ENCODE peak calls at places on chromosome 9, in seven cellular contexts. E is stomach, Z is WERI-Rb-1, Y is GM23248, G is lung, V is pancreas, X is uterus. I is an unnamed sample.

GRCh38 chr9:15146121-15146820 is 160.7 kb downstream of the TTC39B start:
- DNase-seq in V (no peak), Z (peak; percentile 19), E (no peak), G (no peak), Y (no peak), X (no peak), I (no peak)

GRCh38 chr9:94097788-94098413 is 13.6 kb downstream of the PTPDC1 start:
- DNase-seq in E (no peak), G (no peak), Y (peak; percentile 95), V (no peak), Z (no peak), X (peak; percentile 35), I (peak; percentile 76)

GRCh38 chr9:110808599-110808980 is 140.0 kb downstream of the MUSK start:
- DNase-seq in V (no peak), Z (no peak), Y (no peak), G (no peak), X (no peak), E (no peak), I (no peak)

GRCh38 chr9:76255781-76256455 is 138.3 kb downstream of the RFK start:
- DNase-seq in G (peak; percentile 70), E (peak; percentile 25), V (no peak), Y (peak; percentile 98), Z (no peak), X (peak; percentile 72), I (no peak)

GRCh38 chr9:135085830-135086546 is 1.5 kb upstream of the OLFM1 start:
- DNase-seq in E (peak; percentile 86), X (peak; percentile 81), V (peak; percentile 91), Y (peak; percentile 86), G (peak; percentile 82), Z (peak; percentile 95), I (peak; percentile 68)

GRCh38 chr9:27353405-27354229 is 56.7 kb upstream of the EQTN start:
- DNase-seq in Y (peak; percentile 39), Z (no peak), E (no peak), G (no peak), X (no peak), V (no peak), I (no peak)

GRCh38 chr9:93171261-93171660 is 12.7 kb upstream of the WNK2 start:
- DNase-seq in Z (no peak), X (no peak), Y (no peak), G (no peak), V (no peak), E (no peak), I (no peak)

GRCh38 chr9:27003406-27004147 is 1.9 kb downstream of the LRRC19 start:
- DNase-seq in V (no peak), Z (no peak), X (no peak), E (no peak), Y (no peak), G (no peak), I (no peak)

GRCh38 chr9:23826120-23826629 is at the start of gene ELAVL2:
- DNase-seq in X (peak; percentile 89), V (peak; percentile 93), Z (peak; percentile 99), E (peak; percentile 65), G (peak; percentile 82), Y (peak; percentile 89), I (peak; percentile 71)

GRCh38 chr9:112361602-112362001 is 18.3 kb upstream of the HSDL2 start:
- DNase-seq in E (no peak), X (no peak), Z (no peak), Y (peak; percentile 53), V (no peak), G (no peak), I (peak; percentile 40)

GRCh38 chr9:95043826-95044225 is 273.7 kb downstream of the FANCC start:
- DNase-seq in Z (no peak), G (no peak), E (no peak), Y (no peak), X (no peak), V (peak; percentile 50), I (no peak)

GRCh38 chr9:133619791-133620190 is 10.6 kb upstream of the FAM163B start:
- DNase-seq in E (no peak), Y (no peak), V (no peak), Z (no peak), G (no peak), X (no peak), I (no peak)

GRCh38 chr9:133497443-133497842 is 18.5 kb upstream of the SLC2A6 start:
- DNase-seq in Y (no peak), Z (no peak), X (no peak), E (no peak), V (no peak), G (no peak), I (no peak)

GRCh38 chr9:74528207-74528606 is 31.1 kb downstream of the RORB start:
- DNase-seq in V (no peak), X (no peak), G (no peak), Y (no peak), E (no peak), Z (peak; percentile 70), I (no peak)

GRCh38 chr9:20985851-20986600 is 45.4 kb downstream of the HACD4 start:
- DNase-seq in Y (no peak), V (no peak), Z (no peak), E (no peak), X (no peak), G (no peak), I (no peak)

GRCh38 chr9:133603165-133603927 is 5.8 kb downstream of the FAM163B start:
- DNase-seq in G (no peak), Z (no peak), E (no peak), V (no peak), X (no peak), Y (no peak), I (no peak)

GRCh38 chr9:86550411-86550810 is 196.2 kb upstream of the TUT7 start:
- DNase-seq in Y (peak; percentile 64), V (no peak), E (no peak), X (no peak), G (no peak), Z (no peak), I (no peak)

GRCh38 chr9:97895695-97896332 is 26.5 kb downstream of the TRMO start:
- DNase-seq in X (no peak), V (no peak), G (no peak), Y (peak; percentile 64), E (no peak), Z (peak; percentile 64), I (no peak)

GRCh38 chr9:100756217-100756616 is 178.3 kb downstream of the CAVIN4 start:
- DNase-seq in G (no peak), Y (peak; percentile 1), X (no peak), V (no peak), E (no peak), Z (peak; percentile 24), I (no peak)

DNA sequence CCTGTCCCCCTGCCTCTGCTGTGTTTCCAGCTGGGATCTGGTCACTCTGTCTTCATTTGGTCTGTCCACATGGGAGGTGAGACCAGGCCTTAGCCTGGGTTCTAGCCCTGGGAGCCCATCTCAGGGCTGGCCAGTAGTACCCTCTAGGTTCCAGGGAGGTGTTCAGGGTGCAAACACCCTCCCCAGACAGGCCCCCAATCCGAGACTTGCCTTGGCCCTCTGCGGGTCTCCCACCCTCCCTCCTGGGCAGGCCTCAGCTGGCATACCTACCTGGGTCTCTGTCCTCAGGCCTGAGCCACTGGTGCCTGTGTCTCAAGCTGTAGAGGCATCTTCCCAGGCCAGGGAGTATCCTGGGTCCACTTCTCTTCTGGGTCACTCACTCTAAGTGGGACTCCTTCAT is 925 bp upstream of the SAPCD2 start:
- DNase-seq in Y (no peak), G (no peak), Z (no peak), X (no peak), E (no peak), V (no peak), I (no peak)
- H3K4me3 ChIP-seq in Y (no peak overlapping the region), G (no peak overlapping the region), Z (peak overlapping the region; percentile 62), X (no peak overlapping the region), E (peak overlapping the region; percentile 46), V (peak overlapping the region; percentile 49), I (peak overlapping the region; percentile 70)

DNA sequence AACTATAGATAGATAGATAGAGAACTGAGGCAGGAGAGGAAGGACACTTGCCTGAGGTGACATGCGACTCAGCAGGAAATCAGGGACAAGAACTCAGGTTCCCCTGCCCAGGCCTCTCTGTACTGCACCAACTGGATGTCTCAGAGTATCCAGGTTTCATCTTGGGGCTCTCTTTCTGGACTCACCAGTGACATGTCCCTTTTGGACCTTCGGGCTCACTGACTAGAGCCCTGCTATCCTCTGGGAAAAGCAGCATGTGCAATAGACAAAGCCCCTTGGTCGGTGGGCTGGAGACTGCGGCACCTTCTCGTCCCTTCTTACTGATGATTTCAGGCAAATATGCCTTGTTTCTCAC is 104.5 kb downstream of the RGS3 start:
- DNase-seq in G (no peak), Z (no peak), E (no peak), V (no peak), X (no peak), Y (no peak), I (no peak)
- H3K27ac ChIP-seq in G (no peak overlapping the region), Z (no peak overlapping the region), E (peak overlapping the region; percentile 65), V (no peak overlapping the region), X (no peak overlapping the region), Y (no peak overlapping the region), I (no peak overlapping the region)

GRCh38 chr9:130054820-130055219 is 1.1 kb downstream of the GPR107 start:
- DNase-seq in Z (no peak), X (no peak), G (no peak), E (no peak), V (no peak), Y (no peak), I (no peak)
- H3K4me3 ChIP-seq in Z (peak overlapping the region; percentile 95), X (peak overlapping the region; percentile 93), G (no peak overlapping the region), E (peak overlapping the region; percentile 86), V (peak overlapping the region; percentile 84), Y (peak overlapping the region; percentile 97), I (peak overlapping the region; percentile 88)

GRCh38 chr9:129184743-129185142 is 6.7 kb upstream of the IER5L start:
- DNase-seq in X (no peak), Y (no peak), E (no peak), Z (peak; percentile 55), G (no peak), V (no peak), I (no peak)

GRCh38 chr9:129185402-129185801 is 7.3 kb upstream of the IER5L start:
- DNase-seq in E (no peak), G (no peak), Z (no peak), V (no peak), Y (no peak), X (no peak), I (no peak)

GRCh38 chr9:129182625-129183494 is 4.8 kb upstream of the IER5L start:
- DNase-seq in V (no peak), E (no peak), X (no peak), G (no peak), Y (peak; percentile 54), Z (peak; percentile 76), I (peak; percentile 51)

GRCh38 chr9:129182122-129182521 is 4.1 kb upstream of the IER5L start:
- DNase-seq in G (no peak), V (no peak), X (no peak), Y (no peak), E (no peak), Z (no peak), I (no peak)

DNA sequence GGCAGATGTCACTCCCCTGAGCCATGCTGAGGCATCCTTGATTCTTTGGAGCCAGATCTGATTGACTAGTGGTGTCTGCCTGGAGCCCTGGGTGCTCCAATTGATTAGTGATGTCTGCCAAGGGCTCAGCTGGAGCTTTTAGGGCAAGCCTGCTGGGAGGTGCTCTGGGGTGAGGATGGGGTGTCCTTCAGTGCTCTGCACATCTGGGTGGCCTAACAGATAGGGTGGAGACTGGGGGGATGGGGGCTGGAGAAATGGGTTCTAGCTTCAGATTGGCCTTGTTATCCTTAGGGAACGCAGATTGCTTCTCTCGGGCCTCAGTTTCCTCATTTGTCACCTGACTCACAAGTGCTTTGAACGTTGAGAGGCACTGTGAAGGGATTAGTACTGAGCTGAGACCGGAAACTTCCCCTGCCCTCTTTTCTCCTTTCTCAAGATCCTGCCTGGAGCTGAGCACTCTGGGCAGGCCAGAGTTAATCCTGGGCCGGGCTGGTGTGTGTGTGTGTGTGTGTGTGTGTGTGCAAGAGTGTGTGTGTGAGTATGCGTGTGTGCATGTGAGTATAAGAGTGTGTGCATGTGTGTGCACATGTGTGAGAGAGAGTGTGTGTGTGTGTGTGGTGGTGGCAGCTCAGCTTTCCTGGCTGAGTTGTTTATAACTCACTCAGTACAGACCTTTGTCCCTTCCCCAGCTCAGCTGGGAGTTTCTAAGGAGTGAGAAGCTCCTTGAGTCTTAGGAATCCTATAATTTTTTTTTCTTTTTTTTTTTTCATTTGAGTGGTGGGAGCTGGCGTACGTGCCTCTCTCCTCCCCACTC is 5.6 kb upstream of the IER5L start:
- DNase-seq in Y (peak; percentile 39), G (no peak), Z (peak; percentile 67), E (no peak), X (no peak), V (no peak), I (no peak)
- H3K27ac ChIP-seq in Y (no peak overlapping the region), G (no peak overlapping the region), Z (peak overlapping the region; percentile 1), E (no peak overlapping the region), X (peak overlapping the region; percentile 41), V (no peak overlapping the region), I (no peak overlapping the region)

I was measured in SJSA1.